ENCODE peak calls at places on chromosomes 2 and 18, in nine cellular contexts. One of them, this sample, is unnamed.

GRCh38 chr2:107197601-107198000 is 311.6 kb upstream of the ST6GAL2 start:
- DNase-seq in lung: no peak
- DNase-seq in activated CD4-positive, alpha-beta T cell treated with anti-CD3 and anti-CD28 coated beads for 36 hours: no peak
- DNase-seq in lung microvascular endothelial cell: no peak
- DNase-seq in activated T-helper 1 cell treated with Interleukin-2 at 50 U/mL for 16 hours: no peak
- DNase-seq in HTR-8/SVneo: no peak
- DNase-seq in smooth muscle cell of the brain vasculature: no peak
- DNase-seq in left ventricle myocardium inferior: no peak
- DNase-seq in GM19239: no peak
- DNase-seq in this sample: no peak

GRCh38 chr2:146417942-146418341 is 1426.9 kb upstream of the ACVR2A start:
- DNase-seq in lung: no peak
- DNase-seq in activated CD4-positive, alpha-beta T cell treated with anti-CD3 and anti-CD28 coated beads for 36 hours: no peak
- DNase-seq in lung microvascular endothelial cell: no peak
- DNase-seq in activated T-helper 1 cell treated with Interleukin-2 at 50 U/mL for 16 hours: no peak
- DNase-seq in HTR-8/SVneo: no peak
- DNase-seq in smooth muscle cell of the brain vasculature: no peak
- DNase-seq in left ventricle myocardium inferior: no peak
- DNase-seq in GM19239: no peak
- DNase-seq in this sample: no peak

GRCh38 chr18:62436636-62437519 is 85.9 kb upstream of the ZCCHC2 start:
- DNase-seq in lung: peak; percentile 80
- DNase-seq in activated CD4-positive, alpha-beta T cell treated with anti-CD3 and anti-CD28 coated beads for 36 hours: no peak
- DNase-seq in lung microvascular endothelial cell: peak; percentile 77
- DNase-seq in activated T-helper 1 cell treated with Interleukin-2 at 50 U/mL for 16 hours: no peak
- DNase-seq in HTR-8/SVneo: no peak
- DNase-seq in smooth muscle cell of the brain vasculature: no peak
- DNase-seq in left ventricle myocardium inferior: peak; percentile 89
- DNase-seq in GM19239: no peak
- DNase-seq in this sample: no peak

GRCh38 chr2:582792-583528 is 94.2 kb downstream of the TMEM18 start:
- DNase-seq in lung: no peak
- DNase-seq in activated CD4-positive, alpha-beta T cell treated with anti-CD3 and anti-CD28 coated beads for 36 hours: no peak
- DNase-seq in lung microvascular endothelial cell: no peak
- DNase-seq in activated T-helper 1 cell treated with Interleukin-2 at 50 U/mL for 16 hours: no peak
- DNase-seq in HTR-8/SVneo: no peak
- DNase-seq in smooth muscle cell of the brain vasculature: no peak
- DNase-seq in left ventricle myocardium inferior: no peak
- DNase-seq in GM19239: no peak
- DNase-seq in this sample: no peak

GRCh38 chr2:73291093-73291460 is 2.3 kb downstream of the EGR4 start:
- DNase-seq in lung: no peak
- DNase-seq in activated CD4-positive, alpha-beta T cell treated with anti-CD3 and anti-CD28 coated beads for 36 hours: peak; percentile 77
- DNase-seq in lung microvascular endothelial cell: peak; percentile 48
- DNase-seq in activated T-helper 1 cell treated with Interleukin-2 at 50 U/mL for 16 hours: peak; percentile 20
- DNase-seq in HTR-8/SVneo: peak; percentile 60
- DNase-seq in smooth muscle cell of the brain vasculature: no peak
- DNase-seq in left ventricle myocardium inferior: no peak
- DNase-seq in GM19239: peak; percentile 41
- DNase-seq in this sample: peak; percentile 50

GRCh38 chr18:79533146-79533545 is 137.4 kb downstream of the NFATC1 start:
- DNase-seq in lung: no peak
- DNase-seq in activated CD4-positive, alpha-beta T cell treated with anti-CD3 and anti-CD28 coated beads for 36 hours: no peak
- DNase-seq in lung microvascular endothelial cell: no peak
- DNase-seq in activated T-helper 1 cell treated with Interleukin-2 at 50 U/mL for 16 hours: no peak
- DNase-seq in HTR-8/SVneo: no peak
- DNase-seq in smooth muscle cell of the brain vasculature: no peak
- DNase-seq in left ventricle myocardium inferior: no peak
- DNase-seq in GM19239: no peak
- DNase-seq in this sample: no peak

GRCh38 chr18:22559414-22560282 is 141.9 kb upstream of the CTAGE1 start:
- DNase-seq in lung: peak; percentile 56
- DNase-seq in activated CD4-positive, alpha-beta T cell treated with anti-CD3 and anti-CD28 coated beads for 36 hours: peak; percentile 10
- DNase-seq in lung microvascular endothelial cell: peak; percentile 69
- DNase-seq in activated T-helper 1 cell treated with Interleukin-2 at 50 U/mL for 16 hours: no peak
- DNase-seq in HTR-8/SVneo: peak; percentile 53
- DNase-seq in smooth muscle cell of the brain vasculature: no peak
- DNase-seq in left ventricle myocardium inferior: peak; percentile 78
- DNase-seq in GM19239: no peak
- DNase-seq in this sample: peak; percentile 86

GRCh38 chr2:207219036-207219435 is 53.3 kb upstream of the KLF7 start:
- DNase-seq in lung: no peak
- DNase-seq in activated CD4-positive, alpha-beta T cell treated with anti-CD3 and anti-CD28 coated beads for 36 hours: no peak
- DNase-seq in lung microvascular endothelial cell: no peak
- DNase-seq in activated T-helper 1 cell treated with Interleukin-2 at 50 U/mL for 16 hours: no peak
- DNase-seq in HTR-8/SVneo: no peak
- DNase-seq in smooth muscle cell of the brain vasculature: no peak
- DNase-seq in left ventricle myocardium inferior: no peak
- DNase-seq in GM19239: no peak
- DNase-seq in this sample: no peak

GRCh38 chr2:25324905-25325592 is 16.7 kb downstream of the DNMT3A start:
- DNase-seq in lung: no peak
- DNase-seq in activated CD4-positive, alpha-beta T cell treated with anti-CD3 and anti-CD28 coated beads for 36 hours: peak; percentile 66
- DNase-seq in lung microvascular endothelial cell: no peak
- DNase-seq in activated T-helper 1 cell treated with Interleukin-2 at 50 U/mL for 16 hours: no peak
- DNase-seq in HTR-8/SVneo: no peak
- DNase-seq in smooth muscle cell of the brain vasculature: no peak
- DNase-seq in left ventricle myocardium inferior: no peak
- DNase-seq in GM19239: no peak
- DNase-seq in this sample: no peak

GRCh38 chr2:191048073-191048472 is 34.1 kb upstream of the STAT1 start:
- DNase-seq in lung: no peak
- DNase-seq in activated CD4-positive, alpha-beta T cell treated with anti-CD3 and anti-CD28 coated beads for 36 hours: no peak
- DNase-seq in lung microvascular endothelial cell: no peak
- DNase-seq in activated T-helper 1 cell treated with Interleukin-2 at 50 U/mL for 16 hours: no peak
- DNase-seq in HTR-8/SVneo: no peak
- DNase-seq in smooth muscle cell of the brain vasculature: no peak
- DNase-seq in left ventricle myocardium inferior: no peak
- DNase-seq in GM19239: no peak
- DNase-seq in this sample: no peak

GRCh38 chr2:31243053-31243452 is 9.1 kb downstream of the EHD3 start:
- DNase-seq in lung: no peak
- DNase-seq in activated CD4-positive, alpha-beta T cell treated with anti-CD3 and anti-CD28 coated beads for 36 hours: no peak
- DNase-seq in lung microvascular endothelial cell: no peak
- DNase-seq in activated T-helper 1 cell treated with Interleukin-2 at 50 U/mL for 16 hours: no peak
- DNase-seq in HTR-8/SVneo: no peak
- DNase-seq in smooth muscle cell of the brain vasculature: no peak
- DNase-seq in left ventricle myocardium inferior: no peak
- DNase-seq in GM19239: no peak
- DNase-seq in this sample: no peak

GRCh38 chr2:174607989-174608865 is 10.6 kb upstream of the WIPF1 start:
- DNase-seq in lung: no peak
- DNase-seq in activated CD4-positive, alpha-beta T cell treated with anti-CD3 and anti-CD28 coated beads for 36 hours: peak; percentile 70
- DNase-seq in lung microvascular endothelial cell: peak; percentile 57
- DNase-seq in activated T-helper 1 cell treated with Interleukin-2 at 50 U/mL for 16 hours: no peak
- DNase-seq in HTR-8/SVneo: no peak
- DNase-seq in smooth muscle cell of the brain vasculature: no peak
- DNase-seq in left ventricle myocardium inferior: no peak
- DNase-seq in GM19239: no peak
- DNase-seq in this sample: no peak

GRCh38 chr2:222468338-222468737 is 44.0 kb downstream of the SGPP2 start:
- DNase-seq in lung: no peak
- DNase-seq in activated CD4-positive, alpha-beta T cell treated with anti-CD3 and anti-CD28 coated beads for 36 hours: no peak
- DNase-seq in lung microvascular endothelial cell: peak; percentile 7
- DNase-seq in activated T-helper 1 cell treated with Interleukin-2 at 50 U/mL for 16 hours: no peak
- DNase-seq in HTR-8/SVneo: no peak
- DNase-seq in smooth muscle cell of the brain vasculature: no peak
- DNase-seq in left ventricle myocardium inferior: peak; percentile 69
- DNase-seq in GM19239: no peak
- DNase-seq in this sample: no peak

GRCh38 chr2:67260348-67261277 is 136.5 kb upstream of the ETAA1 start:
- DNase-seq in lung: peak; percentile 42
- DNase-seq in activated CD4-positive, alpha-beta T cell treated with anti-CD3 and anti-CD28 coated beads for 36 hours: no peak
- DNase-seq in lung microvascular endothelial cell: peak; percentile 48
- DNase-seq in activated T-helper 1 cell treated with Interleukin-2 at 50 U/mL for 16 hours: no peak
- DNase-seq in HTR-8/SVneo: peak; percentile 28
- DNase-seq in smooth muscle cell of the brain vasculature: peak; percentile 51
- DNase-seq in left ventricle myocardium inferior: peak; percentile 65
- DNase-seq in GM19239: no peak
- DNase-seq in this sample: peak; percentile 94

GRCh38 chr2:39845460-39846146 is 66.5 kb upstream of the THUMPD2 start:
- DNase-seq in lung: no peak
- DNase-seq in activated CD4-positive, alpha-beta T cell treated with anti-CD3 and anti-CD28 coated beads for 36 hours: no peak
- DNase-seq in lung microvascular endothelial cell: no peak
- DNase-seq in activated T-helper 1 cell treated with Interleukin-2 at 50 U/mL for 16 hours: no peak
- DNase-seq in HTR-8/SVneo: no peak
- DNase-seq in smooth muscle cell of the brain vasculature: no peak
- DNase-seq in left ventricle myocardium inferior: no peak
- DNase-seq in GM19239: no peak
- DNase-seq in this sample: no peak

GRCh38 chr2:15222856-15223255 is 338.3 kb downstream of the NBAS start:
- DNase-seq in lung: no peak
- DNase-seq in activated CD4-positive, alpha-beta T cell treated with anti-CD3 and anti-CD28 coated beads for 36 hours: no peak
- DNase-seq in lung microvascular endothelial cell: no peak
- DNase-seq in activated T-helper 1 cell treated with Interleukin-2 at 50 U/mL for 16 hours: no peak
- DNase-seq in HTR-8/SVneo: no peak
- DNase-seq in smooth muscle cell of the brain vasculature: no peak
- DNase-seq in left ventricle myocardium inferior: no peak
- DNase-seq in GM19239: no peak
- DNase-seq in this sample: no peak

GRCh38 chr18:55858661-55859111 is 270.7 kb upstream of the TCF4 start:
- DNase-seq in lung: no peak
- DNase-seq in activated CD4-positive, alpha-beta T cell treated with anti-CD3 and anti-CD28 coated beads for 36 hours: no peak
- DNase-seq in lung microvascular endothelial cell: peak; percentile 5
- DNase-seq in activated T-helper 1 cell treated with Interleukin-2 at 50 U/mL for 16 hours: no peak
- DNase-seq in HTR-8/SVneo: no peak
- DNase-seq in smooth muscle cell of the brain vasculature: no peak
- DNase-seq in left ventricle myocardium inferior: no peak
- DNase-seq in GM19239: no peak
- DNase-seq in this sample: peak; percentile 41

GRCh38 chr18:34342960-34343359 is 118.2 kb upstream of the NOL4 start:
- DNase-seq in lung: no peak
- DNase-seq in activated CD4-positive, alpha-beta T cell treated with anti-CD3 and anti-CD28 coated beads for 36 hours: no peak
- DNase-seq in lung microvascular endothelial cell: no peak
- DNase-seq in activated T-helper 1 cell treated with Interleukin-2 at 50 U/mL for 16 hours: no peak
- DNase-seq in HTR-8/SVneo: no peak
- DNase-seq in smooth muscle cell of the brain vasculature: no peak
- DNase-seq in left ventricle myocardium inferior: no peak
- DNase-seq in GM19239: no peak
- DNase-seq in this sample: no peak

GRCh38 chr18:45625596-45625995 is 10.3 kb downstream of the SLC14A2 start:
- DNase-seq in lung: no peak
- DNase-seq in activated CD4-positive, alpha-beta T cell treated with anti-CD3 and anti-CD28 coated beads for 36 hours: no peak
- DNase-seq in lung microvascular endothelial cell: no peak
- DNase-seq in activated T-helper 1 cell treated with Interleukin-2 at 50 U/mL for 16 hours: no peak
- DNase-seq in HTR-8/SVneo: no peak
- DNase-seq in smooth muscle cell of the brain vasculature: no peak
- DNase-seq in left ventricle myocardium inferior: no peak
- DNase-seq in GM19239: no peak
- DNase-seq in this sample: no peak

GRCh38 chr2:98576666-98577312 is 31.5 kb downstream of the COA5 start:
- DNase-seq in lung: no peak
- DNase-seq in activated CD4-positive, alpha-beta T cell treated with anti-CD3 and anti-CD28 coated beads for 36 hours: no peak
- DNase-seq in lung microvascular endothelial cell: no peak
- DNase-seq in activated T-helper 1 cell treated with Interleukin-2 at 50 U/mL for 16 hours: no peak
- DNase-seq in HTR-8/SVneo: no peak
- DNase-seq in smooth muscle cell of the brain vasculature: no peak
- DNase-seq in left ventricle myocardium inferior: no peak
- DNase-seq in GM19239: no peak
- DNase-seq in this sample: peak; percentile 28

GRCh38 chr2:20378891-20379519 is 28.4 kb upstream of the PUM2 start:
- DNase-seq in lung: peak; percentile 67
- DNase-seq in activated CD4-positive, alpha-beta T cell treated with anti-CD3 and anti-CD28 coated beads for 36 hours: peak; percentile 16
- DNase-seq in lung microvascular endothelial cell: peak; percentile 81
- DNase-seq in activated T-helper 1 cell treated with Interleukin-2 at 50 U/mL for 16 hours: no peak
- DNase-seq in HTR-8/SVneo: peak; percentile 89
- DNase-seq in smooth muscle cell of the brain vasculature: peak; percentile 69
- DNase-seq in left ventricle myocardium inferior: peak; percentile 86
- DNase-seq in GM19239: no peak
- DNase-seq in this sample: peak; percentile 85

GRCh38 chr2:2547451-2547850 is 216.4 kb upstream of the MYT1L start:
- DNase-seq in lung: no peak
- DNase-seq in activated CD4-positive, alpha-beta T cell treated with anti-CD3 and anti-CD28 coated beads for 36 hours: no peak
- DNase-seq in lung microvascular endothelial cell: no peak
- DNase-seq in activated T-helper 1 cell treated with Interleukin-2 at 50 U/mL for 16 hours: no peak
- DNase-seq in HTR-8/SVneo: no peak
- DNase-seq in smooth muscle cell of the brain vasculature: no peak
- DNase-seq in left ventricle myocardium inferior: no peak
- DNase-seq in GM19239: no peak
- DNase-seq in this sample: no peak

GRCh38 chr2:42071762-42072161 is 23.9 kb downstream of the PKDCC start:
- DNase-seq in lung: no peak
- DNase-seq in activated CD4-positive, alpha-beta T cell treated with anti-CD3 and anti-CD28 coated beads for 36 hours: no peak
- DNase-seq in lung microvascular endothelial cell: no peak
- DNase-seq in activated T-helper 1 cell treated with Interleukin-2 at 50 U/mL for 16 hours: no peak
- DNase-seq in HTR-8/SVneo: no peak
- DNase-seq in smooth muscle cell of the brain vasculature: no peak
- DNase-seq in left ventricle myocardium inferior: no peak
- DNase-seq in GM19239: no peak
- DNase-seq in this sample: no peak

GRCh38 chr2:201261471-201261870 is 1.1 kb downstream of the CASP8 start:
- DNase-seq in lung: peak; percentile 28
- DNase-seq in activated CD4-positive, alpha-beta T cell treated with anti-CD3 and anti-CD28 coated beads for 36 hours: peak; percentile 80
- DNase-seq in lung microvascular endothelial cell: no peak
- DNase-seq in activated T-helper 1 cell treated with Interleukin-2 at 50 U/mL for 16 hours: peak; percentile 64
- DNase-seq in HTR-8/SVneo: no peak
- DNase-seq in smooth muscle cell of the brain vasculature: no peak
- DNase-seq in left ventricle myocardium inferior: no peak
- DNase-seq in GM19239: no peak
- DNase-seq in this sample: no peak

GRCh38 chr18:55404811-55405654 is 183.0 kb downstream of the TCF4 start:
- DNase-seq in lung: no peak
- DNase-seq in activated CD4-positive, alpha-beta T cell treated with anti-CD3 and anti-CD28 coated beads for 36 hours: no peak
- DNase-seq in lung microvascular endothelial cell: no peak
- DNase-seq in activated T-helper 1 cell treated with Interleukin-2 at 50 U/mL for 16 hours: no peak
- DNase-seq in HTR-8/SVneo: no peak
- DNase-seq in smooth muscle cell of the brain vasculature: no peak
- DNase-seq in left ventricle myocardium inferior: no peak
- DNase-seq in GM19239: no peak
- DNase-seq in this sample: no peak

GRCh38 chr2:64952896-64953482 is 36.2 kb upstream of the SLC1A4 start:
- DNase-seq in lung: no peak
- DNase-seq in activated CD4-positive, alpha-beta T cell treated with anti-CD3 and anti-CD28 coated beads for 36 hours: no peak
- DNase-seq in lung microvascular endothelial cell: no peak
- DNase-seq in activated T-helper 1 cell treated with Interleukin-2 at 50 U/mL for 16 hours: no peak
- DNase-seq in HTR-8/SVneo: peak; percentile 51
- DNase-seq in smooth muscle cell of the brain vasculature: peak; percentile 58
- DNase-seq in left ventricle myocardium inferior: no peak
- DNase-seq in GM19239: no peak
- DNase-seq in this sample: peak; percentile 98

GRCh38 chr2:85886585-85886984 is 2.2 kb downstream of the ST3GAL5 start:
- DNase-seq in lung: peak; percentile 69
- DNase-seq in activated CD4-positive, alpha-beta T cell treated with anti-CD3 and anti-CD28 coated beads for 36 hours: peak; percentile 83
- DNase-seq in lung microvascular endothelial cell: peak; percentile 38
- DNase-seq in activated T-helper 1 cell treated with Interleukin-2 at 50 U/mL for 16 hours: peak; percentile 10
- DNase-seq in HTR-8/SVneo: peak; percentile 88
- DNase-seq in smooth muscle cell of the brain vasculature: no peak
- DNase-seq in left ventricle myocardium inferior: no peak
- DNase-seq in GM19239: no peak
- DNase-seq in this sample: peak; percentile 95

GRCh38 chr2:239866350-239866749 is 158.8 kb downstream of the NDUFA10 start:
- DNase-seq in lung: no peak
- DNase-seq in activated CD4-positive, alpha-beta T cell treated with anti-CD3 and anti-CD28 coated beads for 36 hours: no peak
- DNase-seq in lung microvascular endothelial cell: no peak
- DNase-seq in activated T-helper 1 cell treated with Interleukin-2 at 50 U/mL for 16 hours: no peak
- DNase-seq in HTR-8/SVneo: no peak
- DNase-seq in smooth muscle cell of the brain vasculature: no peak
- DNase-seq in left ventricle myocardium inferior: no peak
- DNase-seq in GM19239: no peak
- DNase-seq in this sample: no peak

GRCh38 chr2:953975-954686 is 3.5 kb downstream of the SNTG2 start:
- DNase-seq in lung: no peak
- DNase-seq in activated CD4-positive, alpha-beta T cell treated with anti-CD3 and anti-CD28 coated beads for 36 hours: no peak
- DNase-seq in lung microvascular endothelial cell: peak; percentile 41
- DNase-seq in activated T-helper 1 cell treated with Interleukin-2 at 50 U/mL for 16 hours: no peak
- DNase-seq in HTR-8/SVneo: no peak
- DNase-seq in smooth muscle cell of the brain vasculature: no peak
- DNase-seq in left ventricle myocardium inferior: no peak
- DNase-seq in GM19239: no peak
- DNase-seq in this sample: no peak

GRCh38 chr18:64618390-64618789 is 469.5 kb upstream of the LINC00305 start:
- DNase-seq in lung: no peak
- DNase-seq in activated CD4-positive, alpha-beta T cell treated with anti-CD3 and anti-CD28 coated beads for 36 hours: no peak
- DNase-seq in lung microvascular endothelial cell: no peak
- DNase-seq in activated T-helper 1 cell treated with Interleukin-2 at 50 U/mL for 16 hours: no peak
- DNase-seq in HTR-8/SVneo: no peak
- DNase-seq in smooth muscle cell of the brain vasculature: no peak
- DNase-seq in left ventricle myocardium inferior: no peak
- DNase-seq in GM19239: no peak
- DNase-seq in this sample: no peak

GRCh38 chr18:63140038-63140450 is 179.5 kb downstream of the BCL2 start:
- DNase-seq in lung: no peak
- DNase-seq in activated CD4-positive, alpha-beta T cell treated with anti-CD3 and anti-CD28 coated beads for 36 hours: no peak
- DNase-seq in lung microvascular endothelial cell: no peak
- DNase-seq in activated T-helper 1 cell treated with Interleukin-2 at 50 U/mL for 16 hours: no peak
- DNase-seq in HTR-8/SVneo: no peak
- DNase-seq in smooth muscle cell of the brain vasculature: no peak
- DNase-seq in left ventricle myocardium inferior: no peak
- DNase-seq in GM19239: no peak
- DNase-seq in this sample: no peak